ENCODE peak calls at places on chromosomes 3 and 15, in eight cellular contexts. Y, Z, W, B, T, X, L and D are unnamed samples.

GRCh38 chr3:119177321-119177720 is 3.9 kb downstream of the UPK1B start:
- DNase-seq in Y (no peak), Z (no peak), W (no peak), B (no peak), T (no peak), X (no peak), L (no peak), D (no peak)

GRCh38 chr3:17021614-17022013 is 136.9 kb downstream of the PLCL2 start:
- DNase-seq in Y (no peak), Z (no peak), W (no peak), B (no peak), T (no peak), X (no peak), L (no peak), D (no peak)

GRCh38 chr3:140341213-140341612 is 336.7 kb upstream of the TRIM42 start:
- DNase-seq in Y (peak), Z (peak), W (no peak), B (no peak), T (no peak), X (no peak), L (no peak), D (no peak)

GRCh38 chr15:100016632-100017031 is 283.4 kb upstream of the LYSMD4 start:
- DNase-seq in Y (no peak), Z (no peak), W (no peak), B (peak), T (no peak), X (no peak), L (no peak), D (no peak)

GRCh38 chr3:81419196-81419595 is 342.2 kb downstream of the GBE1 start:
- DNase-seq in Y (no peak), Z (no peak), W (no peak), B (no peak), T (no peak), X (peak), L (no peak), D (no peak)

GRCh38 chr15:63474810-63475316 is 29.5 kb upstream of the USP3 start:
- DNase-seq in Y (no peak), Z (peak), W (no peak), B (peak), T (no peak), X (no peak), L (no peak), D (no peak)

GRCh38 chr15:62248277-62248974 is 83.3 kb upstream of the C2CD4B start:
- DNase-seq in Y (no peak), Z (no peak), W (no peak), B (no peak), T (no peak), X (no peak), L (no peak), D (no peak)

GRCh38 chr3:108822167-108822897 is at the start of gene TRAT1:
- DNase-seq in Y (no peak), Z (no peak), W (no peak), B (no peak), T (no peak), X (no peak), L (no peak), D (no peak)

GRCh38 chr15:37079726-37080125 is 20.6 kb downstream of the MEIS2 start:
- DNase-seq in Y (no peak), Z (no peak), W (no peak), B (no peak), T (no peak), X (no peak), L (no peak), D (peak)

GRCh38 chr15:75029378-75030022 is 6.1 kb downstream of the PPCDC start:
- DNase-seq in Y (peak), Z (peak), W (peak), B (peak), T (peak), X (peak), L (peak), D (peak)

GRCh38 chr15:70258369-70259029 is 160.8 kb upstream of the TLE3 start:
- DNase-seq in Y (peak), Z (peak), W (no peak), B (no peak), T (no peak), X (no peak), L (no peak), D (peak)

GRCh38 chr3:195207731-195208130 is 63.2 kb downstream of the XXYLT1 start:
- DNase-seq in Y (peak), Z (peak), W (no peak), B (peak), T (no peak), X (no peak), L (no peak), D (no peak)
- H3K27ac ChIP-seq in Y (no peak), Z (no peak), W (peak), B (no peak), T (no peak), X (no peak), L (no peak), D (no peak)

GRCh38 chr3:27813255-27813654 is 91.1 kb upstream of the EOMES start:
- DNase-seq in Y (no peak), Z (no peak), W (no peak), B (no peak), T (no peak), X (no peak), L (no peak), D (no peak)
- H3K27ac ChIP-seq in Y (no peak), Z (no peak), W (no peak), B (no peak), T (no peak), X (no peak), L (no peak), D (no peak)

GRCh38 chr15:73573572-73573971 is 59.6 kb downstream of the NPTN start:
- DNase-seq in Y (no peak), Z (peak), W (no peak), B (no peak), T (no peak), X (no peak), L (no peak), D (no peak)

GRCh38 chr15:73573071-73573470 is 60.1 kb downstream of the NPTN start:
- DNase-seq in Y (no peak), Z (no peak), W (no peak), B (no peak), T (no peak), X (no peak), L (no peak), D (no peak)

GRCh38 chr15:73578036-73578435 is 55.2 kb downstream of the NPTN start:
- DNase-seq in Y (no peak), Z (peak), W (no peak), B (no peak), T (no peak), X (no peak), L (no peak), D (no peak)

GRCh38 chr15:73572296-73572695 is 60.9 kb downstream of the NPTN start:
- DNase-seq in Y (no peak), Z (no peak), W (no peak), B (no peak), T (no peak), X (no peak), L (no peak), D (no peak)

DNA sequence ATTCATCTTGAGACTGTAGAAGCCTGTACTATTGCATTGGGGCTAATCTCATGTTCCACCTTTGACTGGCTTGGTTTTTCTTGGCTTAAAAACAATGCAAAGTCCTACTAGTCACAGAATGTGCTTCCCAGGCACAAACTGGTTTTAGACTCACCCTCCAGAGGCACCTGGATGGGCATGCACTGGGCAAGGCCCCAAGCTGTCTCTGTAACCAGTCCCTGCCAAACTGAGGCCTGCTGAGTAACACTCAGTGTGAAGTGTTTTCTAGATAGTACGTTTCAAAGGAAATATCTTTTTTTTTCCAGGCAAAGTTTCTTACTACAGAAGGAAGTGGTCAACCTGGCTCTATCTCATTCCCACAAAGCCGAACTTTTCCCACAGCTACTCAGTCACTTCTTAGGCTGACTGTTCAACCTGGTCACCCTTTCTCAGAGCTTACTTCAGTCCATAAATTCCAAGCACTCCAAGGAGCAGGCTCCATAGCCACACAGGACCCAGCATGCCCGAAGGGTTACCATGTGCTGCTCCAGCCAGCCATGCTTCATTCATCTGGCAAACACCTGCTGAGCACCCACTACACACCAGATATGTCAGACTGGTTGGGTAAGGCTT is 57.4 kb downstream of the NPTN start:
- DNase-seq in Y (no peak), Z (no peak), W (no peak), B (no peak), T (no peak), X (no peak), L (no peak), D (no peak)
- H3K27ac ChIP-seq in Y (no peak), Z (no peak), W (no peak), B (no peak), T (peak), X (no peak), L (no peak), D (no peak)

GRCh38 chr3:150920236-150920635 is 15.0 kb upstream of the MINDY4B start:
- DNase-seq in Y (no peak), Z (no peak), W (no peak), B (no peak), T (no peak), X (no peak), L (no peak), D (no peak)

GRCh38 chr3:150913174-150913922 is 8.1 kb upstream of the MINDY4B start:
- DNase-seq in Y (no peak), Z (no peak), W (no peak), B (no peak), T (no peak), X (no peak), L (no peak), D (no peak)

GRCh38 chr3:150922611-150923010 is 17.4 kb upstream of the MINDY4B start:
- DNase-seq in Y (peak), Z (no peak), W (no peak), B (peak), T (no peak), X (peak), L (peak), D (no peak)

GRCh38 chr3:150921207-150921606 is 16.0 kb upstream of the MINDY4B start:
- DNase-seq in Y (no peak), Z (no peak), W (no peak), B (no peak), T (no peak), X (no peak), L (no peak), D (no peak)

DNA sequence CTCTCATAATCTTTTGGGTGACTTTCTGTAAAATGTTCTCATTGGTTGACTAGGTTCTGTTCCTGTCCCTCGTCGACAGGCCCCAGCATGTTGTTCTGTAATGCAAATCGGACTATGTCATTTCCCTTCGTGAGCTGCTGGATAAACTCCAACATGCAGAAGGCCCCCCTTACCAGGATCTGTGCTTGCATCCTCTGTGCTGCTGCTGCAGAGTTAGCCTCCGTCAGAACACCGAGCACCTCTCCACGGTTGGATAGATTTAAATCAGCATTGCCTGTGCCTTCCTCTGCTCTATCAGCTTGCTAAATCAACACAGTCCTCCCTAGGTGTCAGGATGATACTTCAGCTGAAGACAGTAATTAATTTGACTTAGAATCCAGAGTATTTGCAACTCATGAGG is 12.7 kb upstream of the MINDY4B start:
- DNase-seq in Y (no peak), Z (no peak), W (no peak), B (no peak), T (no peak), X (no peak), L (no peak), D (no peak)
- H3K27ac ChIP-seq in Y (no peak), Z (no peak), W (no peak), B (no peak), T (no peak), X (no peak), L (no peak), D (no peak)

DNA sequence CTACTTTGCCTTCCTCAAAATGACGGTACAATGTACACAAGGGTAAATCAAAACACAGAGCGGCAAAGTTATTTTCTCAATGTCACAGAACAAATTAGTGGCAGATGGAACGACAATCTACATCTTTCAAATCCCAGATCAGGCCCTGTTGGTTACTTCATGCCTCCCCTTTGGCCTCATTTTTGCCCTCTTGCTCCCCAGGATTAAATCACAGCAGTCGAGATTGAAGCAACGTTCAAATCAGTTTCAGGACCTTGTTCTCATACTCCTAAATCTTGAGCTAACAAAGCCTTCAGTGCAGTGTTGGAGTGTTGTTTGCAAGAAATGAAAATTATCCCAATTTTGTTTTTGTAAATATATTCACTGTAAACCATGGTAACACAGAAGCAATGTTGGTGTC is 91.4 kb downstream of the FBN1 start:
- DNase-seq in Y (no peak), Z (no peak), W (no peak), B (no peak), T (no peak), X (no peak), L (no peak), D (no peak)
- H3K27ac ChIP-seq in Y (no peak), Z (no peak), W (no peak), B (no peak), T (no peak), X (no peak), L (no peak), D (no peak)

DNA sequence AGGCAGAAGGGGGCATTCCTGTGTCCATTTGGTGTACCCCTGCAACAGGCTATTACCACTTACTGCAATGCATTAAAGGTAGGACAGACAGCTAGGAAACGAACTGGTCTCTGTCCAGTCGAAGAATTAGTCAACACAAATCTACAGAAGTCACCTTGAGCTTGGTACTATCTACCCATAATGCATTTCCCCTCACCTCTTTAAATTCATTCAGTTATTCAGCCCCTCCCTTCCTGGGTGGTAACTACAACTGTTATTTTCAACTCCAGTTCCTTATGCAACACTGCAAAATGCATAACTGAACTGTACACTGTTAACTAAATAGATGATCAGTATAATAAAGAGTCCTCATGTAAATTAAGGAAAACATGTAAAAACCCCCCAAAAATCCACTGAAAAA is 77.6 kb downstream of the MAGI1 start:
- DNase-seq in Y (no peak), Z (no peak), W (no peak), B (no peak), T (no peak), X (no peak), L (no peak), D (no peak)
- H3K27ac ChIP-seq in Y (no peak), Z (no peak), W (no peak), B (no peak), T (peak), X (no peak), L (no peak), D (no peak)

DNA sequence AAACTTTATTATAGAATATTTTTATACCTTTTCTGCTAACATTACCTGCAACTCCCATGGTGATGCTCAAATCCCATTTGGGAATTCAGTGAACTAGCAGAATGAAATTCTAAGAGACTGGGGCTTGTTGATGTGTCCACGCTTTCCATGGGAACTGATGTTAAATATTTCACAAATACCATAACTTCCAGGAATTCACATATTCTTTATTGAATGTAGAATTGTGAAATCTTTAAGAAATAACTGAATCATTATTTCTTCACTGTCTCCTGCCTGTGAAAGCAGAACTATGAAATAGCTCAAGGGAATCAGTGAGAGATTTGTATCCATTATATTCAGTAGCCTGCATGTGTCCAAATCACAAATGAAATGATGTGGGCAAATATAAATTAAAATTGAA is 130.8 kb downstream of the SERPINI1 start:
- DNase-seq in Y (no peak), Z (no peak), W (no peak), B (no peak), T (no peak), X (no peak), L (no peak), D (no peak)
- H3K27ac ChIP-seq in Y (no peak), Z (no peak), W (no peak), B (no peak), T (peak), X (no peak), L (no peak), D (no peak)

GRCh38 chr15:39434751-39435238 is 146.1 kb upstream of the THBS1 start:
- DNase-seq in Y (no peak), Z (no peak), W (no peak), B (no peak), T (no peak), X (peak), L (no peak), D (no peak)
- H3K27ac ChIP-seq in Y (no peak), Z (no peak), W (no peak), B (no peak), T (peak), X (peak), L (no peak), D (no peak)